ENCODE peak calls at places on chromosome 20, in ten cellular contexts. R is esophagus squamous epithelium, B is heart right ventricle, A is glutamatergic neuron, G is left lung, O is MCF 10A, M is endodermal cell, X is ascending aorta, Q is uterus, H is dorsolateral prefrontal cortex. I is an unnamed sample.

GRCh38 chr20:23884136-23884770 is 4.7 kb upstream of the CST5 start:
- DNase-seq in R (no peak), B (no peak), A (no peak), G (no peak), O (no peak), M (no peak), X (no peak), Q (no peak), H (no peak), I (no peak)

GRCh38 chr20:49579874-49580817 is 12.2 kb upstream of the PTGIS start:
- DNase-seq in R (no peak), B (no peak), A (no peak), G (no peak), O (no peak), M (no peak), X (no peak), Q (peak), H (no peak), I (no peak)

GRCh38 chr20:62163986-62164762 is 18.7 kb upstream of the MTG2 start:
- DNase-seq in R (no peak), B (no peak), A (no peak), G (no peak), O (no peak), M (no peak), X (no peak), Q (no peak), H (no peak), I (no peak)

GRCh38 chr20:32263398-32263954 is 14.0 kb upstream of the KIF3B start:
- DNase-seq in R (no peak), B (no peak), A (no peak), G (no peak), O (peak), M (no peak), X (no peak), Q (no peak), H (no peak), I (no peak)

GRCh38 chr20:63538204-63539091 is 1.3 kb upstream of the PTK6 start:
- DNase-seq in R (no peak), B (no peak), A (no peak), G (no peak), O (peak), M (no peak), X (no peak), Q (no peak), H (no peak), I (no peak)

GRCh38 chr20:19620471-19620870 is 137.6 kb upstream of the RIN2 start:
- DNase-seq in R (no peak), B (no peak), A (no peak), G (no peak), O (no peak), M (peak), X (no peak), Q (no peak), H (no peak), I (no peak)

GRCh38 chr20:36866681-36867485 is 9.1 kb upstream of the TLDC2 start:
- DNase-seq in R (no peak), B (no peak), A (no peak), G (no peak), O (no peak), M (no peak), X (no peak), Q (no peak), H (no peak), I (no peak)

GRCh38 chr20:57134804-57135203 is 131.6 kb downstream of the BMP7 start:
- DNase-seq in R (no peak), B (no peak), A (no peak), G (no peak), O (no peak), M (no peak), X (no peak), Q (no peak), H (no peak), I (no peak)

GRCh38 chr20:46130534-46130933 is 12.4 kb downstream of the CD40 start:
- DNase-seq in R (no peak), B (no peak), A (no peak), G (no peak), O (no peak), M (no peak), X (no peak), Q (no peak), H (no peak), I (no peak)

GRCh38 chr20:45842169-45842812 is 8.7 kb downstream of the SNX21 start:
- DNase-seq in R (no peak), B (no peak), A (no peak), G (no peak), O (no peak), M (no peak), X (no peak), Q (peak), H (no peak), I (no peak)

GRCh38 chr20:6530254-6530653 is 237.2 kb upstream of the BMP2 start:
- DNase-seq in R (no peak), B (no peak), A (no peak), G (no peak), O (no peak), M (no peak), X (no peak), Q (no peak), H (no peak), I (no peak)

GRCh38 chr20:4805663-4806449 is 84.1 kb downstream of the PRND start:
- DNase-seq in R (no peak), B (no peak), A (no peak), G (no peak), O (no peak), M (no peak), X (no peak), Q (no peak), H (no peak), I (no peak)

GRCh38 chr20:35463455-35464300 is 8.3 kb downstream of the CEP250 start:
- DNase-seq in R (no peak), B (no peak), A (peak), G (no peak), O (peak), M (peak), X (no peak), Q (peak), H (no peak), I (no peak)

GRCh38 chr20:24987873-24988835 is 4.4 kb downstream of the APMAP start:
- DNase-seq in R (no peak), B (no peak), A (no peak), G (peak), O (peak), M (peak), X (no peak), Q (no peak), H (no peak), I (no peak)

GRCh38 chr20:36924167-36925045 is 27.1 kb downstream of the SAMHD1 start:
- DNase-seq in R (no peak), B (no peak), A (no peak), G (no peak), O (no peak), M (no peak), X (no peak), Q (no peak), H (no peak), I (no peak)

GRCh38 chr20:36491901-36492617 is 49.3 kb upstream of the MYL9 start:
- DNase-seq in R (no peak), B (no peak), A (no peak), G (no peak), O (peak), M (peak), X (no peak), Q (no peak), H (no peak), I (no peak)

GRCh38 chr20:63470410-63470809 is 2.0 kb downstream of the KCNQ2 start:
- DNase-seq in R (no peak), B (no peak), A (no peak), G (no peak), O (no peak), M (no peak), X (no peak), Q (no peak), H (no peak), I (no peak)

GRCh38 chr20:44255942-44256341 is 8.8 kb downstream of the GDAP1L1 start:
- DNase-seq in R (no peak), B (no peak), A (no peak), G (no peak), O (no peak), M (no peak), X (no peak), Q (no peak), H (no peak), I (no peak)

GRCh38 chr20:44251284-44251683 is 4.2 kb downstream of the GDAP1L1 start:
- DNase-seq in R (no peak), B (no peak), A (no peak), G (no peak), O (no peak), M (no peak), X (no peak), Q (no peak), H (no peak), I (no peak)

GRCh38 chr20:44256961-44257360 is 9.9 kb downstream of the GDAP1L1 start:
- DNase-seq in R (no peak), B (no peak), A (no peak), G (no peak), O (no peak), M (no peak), X (no peak), Q (no peak), H (no peak), I (no peak)

GRCh38 chr20:44254073-44254472 is 7.0 kb downstream of the GDAP1L1 start:
- DNase-seq in R (no peak), B (no peak), A (no peak), G (no peak), O (no peak), M (no peak), X (no peak), Q (no peak), H (no peak), I (no peak)

DNA sequence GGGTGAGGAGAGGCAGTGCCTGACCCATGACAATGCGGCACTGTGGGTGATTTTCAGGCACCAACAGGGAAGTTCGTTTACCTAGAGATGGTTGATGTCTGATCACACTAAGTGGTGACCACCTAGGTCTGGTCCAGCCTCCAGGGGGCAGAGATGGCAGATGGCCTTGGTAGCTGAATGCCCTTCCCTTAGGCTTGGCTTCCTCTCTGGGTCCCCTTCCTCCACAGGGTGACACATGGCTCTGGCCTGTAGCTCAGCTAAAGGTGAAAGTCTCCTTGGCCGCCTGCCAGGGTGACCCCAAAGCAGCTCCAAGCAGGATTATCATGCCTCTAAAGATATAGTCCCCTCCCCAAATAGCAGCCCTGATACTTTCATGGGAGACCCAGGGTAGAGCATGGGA is 6.4 kb downstream of the GDAP1L1 start:
- DNase-seq in R (no peak), B (no peak), A (no peak), G (no peak), O (no peak), M (peak), X (no peak), Q (no peak), H (no peak), I (no peak)
- TF ChIP-seq CTCF in R (no peak), B (no peak), A (no peak), G (no peak), O (no peak), M (peak), X (no peak), Q (no peak), H (no peak), I (no peak)

GRCh38 chr20:39823239-39823638 is 861.1 kb downstream of the DHX35 start:
- DNase-seq in R (no peak), B (no peak), A (no peak), G (no peak), O (no peak), M (no peak), X (no peak), Q (no peak), H (no peak), I (no peak)

GRCh38 chr20:39822667-39823066 is 860.5 kb downstream of the DHX35 start:
- DNase-seq in R (no peak), B (no peak), A (no peak), G (no peak), O (peak), M (no peak), X (no peak), Q (no peak), H (no peak), I (no peak)

GRCh38 chr20:39825524-39825923 is 863.4 kb downstream of the DHX35 start:
- DNase-seq in R (no peak), B (no peak), A (no peak), G (no peak), O (peak), M (no peak), X (no peak), Q (no peak), H (no peak), I (no peak)

GRCh38 chr20:39829255-39829654 is 859.8 kb downstream of the MAFB start:
- DNase-seq in R (no peak), B (peak), A (peak), G (no peak), O (no peak), M (peak), X (no peak), Q (no peak), H (no peak), I (no peak)

GRCh38 chr20:39825950-39826349 is 863.1 kb downstream of the MAFB start:
- DNase-seq in R (no peak), B (no peak), A (no peak), G (no peak), O (no peak), M (no peak), X (no peak), Q (no peak), H (no peak), I (no peak)
- TF ChIP-seq CTCF in R (no peak), B (no peak), A (no peak), G (no peak), O (no peak), M (no peak), X (no peak), Q (no peak), H (no peak), I (no peak)

DNA sequence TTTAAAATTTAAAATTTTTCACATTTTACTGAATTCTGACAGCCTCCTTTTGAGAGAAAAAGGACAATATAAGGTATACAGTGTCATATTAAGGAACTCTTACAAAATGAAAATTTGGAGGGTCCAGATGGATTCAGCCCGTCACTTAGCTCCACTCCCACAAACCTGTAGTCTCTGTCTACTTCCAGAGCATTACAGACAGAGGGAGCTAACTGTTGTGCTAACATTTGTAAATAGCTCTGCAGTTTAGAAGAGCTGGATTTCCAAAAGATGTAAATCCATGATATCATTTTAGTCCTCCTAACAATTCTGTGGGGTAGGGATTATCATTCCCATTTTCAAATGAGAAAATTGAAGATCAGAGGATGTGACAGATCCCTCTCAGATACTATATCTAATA is 16.1 kb upstream of the SERINC3 start:
- DNase-seq in R (no peak), B (no peak), A (no peak), G (no peak), O (no peak), M (peak), X (no peak), Q (no peak), H (no peak), I (no peak)
- TF ChIP-seq CTCF in R (no peak), B (peak), A (no peak), G (no peak), O (no peak), M (peak), X (no peak), Q (peak), H (peak), I (no peak)

GRCh38 chr20:17281478-17281877 is 54.6 kb downstream of the PCSK2 start:
- DNase-seq in R (no peak), B (no peak), A (peak), G (no peak), O (peak), M (peak), X (no peak), Q (no peak), H (no peak), I (no peak)
- TF ChIP-seq CTCF in R (no peak), B (no peak), A (peak), G (peak), O (peak), M (peak), X (no peak), Q (no peak), H (peak), I (no peak)

DNA sequence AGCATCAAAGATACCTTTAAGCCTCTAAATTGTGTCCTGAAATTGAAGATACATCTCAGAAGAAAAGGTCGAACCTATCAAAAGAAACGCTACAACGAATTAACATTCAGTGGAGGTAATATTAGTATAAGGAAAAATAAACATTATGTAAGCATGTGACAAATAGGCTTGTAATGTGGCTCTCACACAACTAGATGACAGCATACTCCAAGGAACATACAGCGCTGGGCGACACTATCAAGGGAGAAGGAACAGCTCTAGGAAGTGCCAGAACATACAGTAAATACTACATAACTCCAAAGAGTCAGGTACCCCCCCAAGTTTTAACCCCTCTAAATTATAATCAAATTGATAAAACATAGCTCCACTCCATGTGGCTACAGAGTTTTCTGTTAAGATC is 103.5 kb downstream of the LAMP5 start:
- DNase-seq in R (no peak), B (no peak), A (peak), G (no peak), O (peak), M (peak), X (no peak), Q (no peak), H (no peak), I (no peak)
- TF ChIP-seq CTCF in R (no peak), B (peak), A (no peak), G (peak), O (no peak), M (peak), X (peak), Q (no peak), H (peak), I (no peak)

DNA sequence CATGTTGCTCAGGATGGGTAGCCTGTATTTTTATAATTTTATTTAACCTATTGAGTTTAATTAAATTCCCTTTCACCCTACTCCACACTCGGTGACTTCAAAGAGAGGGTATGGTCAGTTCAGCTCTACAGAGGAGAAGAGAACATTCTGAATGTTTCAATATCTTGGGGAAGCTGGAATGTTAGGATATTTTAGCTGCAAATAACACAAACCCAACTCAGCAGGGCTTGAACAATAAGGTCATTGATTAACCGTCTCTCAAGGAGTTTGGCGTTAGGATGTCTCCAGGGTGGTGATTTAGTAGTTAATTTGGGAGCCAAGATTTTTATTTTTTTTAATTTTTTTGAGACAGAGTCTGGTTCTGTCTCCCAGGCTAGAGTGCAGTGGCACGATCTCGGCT is 143.6 kb upstream of the SALL4 start:
- DNase-seq in R (no peak), B (no peak), A (no peak), G (no peak), O (no peak), M (no peak), X (no peak), Q (no peak), H (no peak), I (no peak)
- TF ChIP-seq CTCF in R (no peak), B (no peak), A (no peak), G (no peak), O (no peak), M (no peak), X (no peak), Q (no peak), H (no peak), I (no peak)

GRCh38 chr20:14948416-14948815 is 611.0 kb upstream of the FLRT3 start:
- DNase-seq in R (no peak), B (no peak), A (no peak), G (no peak), O (peak), M (no peak), X (no peak), Q (no peak), H (no peak), I (no peak)
- TF ChIP-seq CTCF in R (no peak), B (peak), A (no peak), G (no peak), O (peak), M (peak), X (no peak), Q (no peak), H (no peak), I (no peak)

DNA sequence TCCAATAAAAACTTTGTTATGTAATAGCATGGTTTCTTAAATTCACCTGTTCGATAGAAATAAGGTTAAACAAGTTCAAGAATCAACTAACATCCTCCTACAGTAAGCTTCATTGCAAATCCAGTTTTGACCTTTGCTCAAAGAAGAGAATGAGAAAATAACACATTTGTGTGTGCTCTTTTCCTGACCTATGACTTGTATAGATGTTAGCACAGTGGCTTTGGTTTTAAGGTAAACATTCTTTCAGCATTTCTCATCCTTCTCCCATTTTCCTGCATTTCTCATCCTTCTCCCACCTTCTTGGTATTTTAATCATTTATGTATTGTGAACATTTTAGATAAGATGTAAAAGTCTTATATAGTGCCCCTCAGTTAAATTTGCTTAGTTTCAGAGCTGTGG is 73.9 kb downstream of the PLCB1 start:
- DNase-seq in R (no peak), B (no peak), A (no peak), G (no peak), O (no peak), M (no peak), X (no peak), Q (no peak), H (no peak), I (no peak)
- TF ChIP-seq CTCF in R (no peak), B (no peak), A (no peak), G (no peak), O (no peak), M (no peak), X (no peak), Q (no peak), H (no peak), I (no peak)

GRCh38 chr20:952196-952795 is 36.2 kb upstream of the ANGPT4 start:
- DNase-seq in R (no peak), B (no peak), A (no peak), G (no peak), O (no peak), M (peak), X (no peak), Q (no peak), H (no peak), I (no peak)

GRCh38 chr20:951384-952169 is 35.4 kb upstream of the ANGPT4 start:
- DNase-seq in R (no peak), B (no peak), A (peak), G (no peak), O (no peak), M (no peak), X (no peak), Q (no peak), H (no peak), I (no peak)

GRCh38 chr20:955111-955510 is 39.0 kb upstream of the ANGPT4 start:
- DNase-seq in R (no peak), B (no peak), A (no peak), G (no peak), O (no peak), M (peak), X (no peak), Q (no peak), H (no peak), I (no peak)

GRCh38 chr20:955656-956055 is 39.5 kb upstream of the ANGPT4 start:
- DNase-seq in R (no peak), B (no peak), A (no peak), G (no peak), O (no peak), M (no peak), X (no peak), Q (no peak), H (no peak), I (no peak)

GRCh38 chr20:953742-954141 is 37.6 kb upstream of the ANGPT4 start:
- DNase-seq in R (no peak), B (no peak), A (peak), G (no peak), O (peak), M (no peak), X (no peak), Q (no peak), H (no peak), I (no peak)
- TF ChIP-seq CTCF in R (peak), B (peak), A (peak), G (no peak), O (peak), M (peak), X (no peak), Q (no peak), H (no peak), I (no peak)

GRCh38 chr20:3767434-3768341 is at the start of gene ADISSP:
- DNase-seq in R (peak), B (peak), A (peak), G (peak), O (peak), M (peak), X (peak), Q (peak), H (peak), I (peak)
- TF ChIP-seq CTCF in R (no peak), B (peak), A (no peak), G (no peak), O (no peak), M (no peak), X (no peak), Q (no peak), H (peak), I (no peak)